ENCODE peak calls at places on chromosomes 3 and 15, in four cellular contexts. D is neural crest cell, Z is AG08396, A is KG1. U is an unnamed sample.

GRCh38 chr15:69126054-69126469 is 34.4 kb upstream of the GLCE start:
- DNase-seq in Z (no peak), D (no peak), A (no peak), U (no peak)

GRCh38 chr3:133958071-133958806 is 62.6 kb upstream of the RAB6B start:
- DNase-seq in A (no peak), D (no peak), Z (no peak), U (no peak)

GRCh38 chr3:188211476-188211875 is 57.5 kb downstream of the LPP start:
- DNase-seq in D (no peak), A (no peak), Z (no peak), U (no peak)

GRCh38 chr3:107798381-107798780 is 275.6 kb downstream of the BBX start:
- DNase-seq in D (no peak), Z (no peak), A (no peak), U (no peak)

GRCh38 chr3:64760258-64760657 is 72.5 kb upstream of the ADAMTS9 start:
- DNase-seq in D (no peak), A (no peak), Z (no peak), U (no peak)

GRCh38 chr3:149576071-149576564 is 81.7 kb downstream of the WWTR1 start:
- DNase-seq in Z (peak; percentile 53), A (no peak), D (no peak), U (no peak)

GRCh38 chr15:68224546-68225250 is 4.8 kb downstream of the CLN6 start:
- DNase-seq in D (no peak), Z (no peak), A (peak; percentile 21), U (no peak)

GRCh38 chr3:122350814-122351418 is 25.9 kb downstream of the CSTA start:
- DNase-seq in A (no peak), D (no peak), Z (peak; percentile 13), U (peak; percentile 15)

GRCh38 chr3:104909188-104909587 is 457.5 kb upstream of the ALCAM start:
- DNase-seq in A (no peak), Z (peak; percentile 46), D (no peak), U (peak; percentile 72)

GRCh38 chr15:86609275-86609674 is 529.6 kb downstream of the AGBL1 start:
- DNase-seq in A (no peak), D (no peak), Z (no peak), U (no peak)

GRCh38 chr3:138442996-138443395 is 8.6 kb downstream of the ESYT3 start:
- DNase-seq in Z (no peak), A (no peak), D (no peak), U (no peak)

GRCh38 chr3:149476135-149476684 is 1.7 kb downstream of the TM4SF4 start:
- DNase-seq in A (no peak), D (no peak), Z (no peak), U (no peak)

GRCh38 chr3:57796261-57796660 is 40.2 kb downstream of the SLMAP start:
- DNase-seq in D (no peak), Z (no peak), A (no peak), U (no peak)

GRCh38 chr3:184687363-184688049 is 24.4 kb downstream of the MAGEF1 start:
- DNase-seq in A (peak; percentile 84), D (no peak), Z (no peak), U (peak; percentile 75)

GRCh38 chr3:18758047-18758704 is 333.0 kb upstream of the SATB1 start:
- DNase-seq in D (no peak), Z (peak; percentile 3), A (peak; percentile 74), U (peak; percentile 50)

GRCh38 chr15:94615688-94616087 is 384.3 kb downstream of the MCTP2 start:
- DNase-seq in A (no peak), Z (no peak), D (no peak), U (no peak)

GRCh38 chr3:152205097-152205593 is 63.6 kb upstream of the MBNL1 start:
- DNase-seq in D (no peak), Z (no peak), A (peak; percentile 74), U (peak; percentile 34)

GRCh38 chr15:41829959-41830646 is 2.2 kb downstream of the JMJD7 start:
- DNase-seq in D (no peak), A (no peak), Z (no peak), U (no peak)

GRCh38 chr3:139358857-139359562 is 15.2 kb downstream of the MRPS22 start:
- DNase-seq in D (no peak), Z (no peak), A (no peak), U (peak; percentile 22)

GRCh38 chr15:93200448-93201226 is 111.6 kb upstream of the RGMA start:
- DNase-seq in A (no peak), D (no peak), Z (no peak), U (no peak)

GRCh38 chr3:63354160-63354559 is 76.1 kb downstream of the SYNPR start:
- DNase-seq in A (no peak), Z (no peak), D (no peak), U (no peak)

GRCh38 chr3:133854971-133855370 is 40.7 kb downstream of the RAB6B start:
- DNase-seq in Z (no peak), D (no peak), A (no peak), U (peak; percentile 76)

GRCh38 chr15:73866881-73867410 is 6.4 kb upstream of the TBC1D21 start:
- DNase-seq in D (no peak), Z (no peak), A (no peak), U (no peak)

GRCh38 chr3:4759689-4760312 is 219.4 kb upstream of the BHLHE40 start:
- DNase-seq in A (no peak), D (no peak), Z (no peak), U (no peak)

GRCh38 chr3:38637906-38638305 is 11.6 kb downstream of the SCN5A start:
- DNase-seq in D (no peak), A (no peak), Z (no peak), U (no peak)

GRCh38 chr3:35528728-35529127 is 110.6 kb upstream of the ARPP21 start:
- DNase-seq in A (no peak), D (no peak), Z (no peak), U (no peak)

GRCh38 chr3:10758304-10759037 is 57.6 kb upstream of the SLC6A11 start:
- DNase-seq in D (peak; percentile 60), A (peak; percentile 46), Z (peak; percentile 88), U (peak; percentile 96)

GRCh38 chr3:126551066-126551838 is 7.5 kb downstream of the C3orf22 start:
- DNase-seq in A (no peak), Z (no peak), D (no peak), U (peak; percentile 32)

GRCh38 chr3:102148598-102149302 is 286.1 kb upstream of the ZPLD1 start:
- DNase-seq in Z (no peak), A (no peak), D (no peak), U (no peak)

GRCh38 chr3:150429767-150430166 is 21.7 kb downstream of the TSC22D2 start:
- DNase-seq in D (no peak), Z (no peak), A (no peak), U (no peak)

U was measured in Ammon's horn.